ENCODE peak calls at places on chromosomes 11 and 22, in five cellular contexts. One of them, this sample, is unnamed.

GRCh38 chr11:10655227-10655626 is 38.3 kb downstream of the IRAG1 start:
- ATAC-seq in GM12878: no peak
- ATAC-seq in mucosa of descending colon: no peak
- ATAC-seq in effector memory CD8-positive, alpha-beta T cell: no peak
- ATAC-seq in heart right ventricle: no peak
- ATAC-seq in this sample: no peak

GRCh38 chr11:3880724-3881123 is 25.3 kb downstream of the STIM1 start:
- ATAC-seq in mucosa of descending colon: peak; percentile 42
- ATAC-seq in effector memory CD8-positive, alpha-beta T cell: no peak
- ATAC-seq in GM12878: peak; percentile 70
- ATAC-seq in heart right ventricle: peak; percentile 60
- ATAC-seq in this sample: no peak

GRCh38 chr11:61833926-61834277 is 5.8 kb downstream of the FADS2 start:
- ATAC-seq in heart right ventricle: no peak
- ATAC-seq in effector memory CD8-positive, alpha-beta T cell: no peak
- ATAC-seq in mucosa of descending colon: no peak
- ATAC-seq in GM12878: no peak
- ATAC-seq in this sample: no peak

GRCh38 chr11:15186146-15186545 is 71.4 kb downstream of the INSC start:
- ATAC-seq in mucosa of descending colon: no peak
- ATAC-seq in heart right ventricle: no peak
- ATAC-seq in GM12878: no peak
- ATAC-seq in effector memory CD8-positive, alpha-beta T cell: no peak
- ATAC-seq in this sample: no peak

GRCh38 chr22:42560781-42561180 is 7.0 kb downstream of the SERHL2 start:
- ATAC-seq in heart right ventricle: no peak
- ATAC-seq in mucosa of descending colon: peak; percentile 14
- ATAC-seq in effector memory CD8-positive, alpha-beta T cell: peak; percentile 31
- ATAC-seq in GM12878: peak; percentile 65
- ATAC-seq in this sample: no peak

GRCh38 chr22:19761500-19762314 is 1.1 kb downstream of the TBX1 start:
- ATAC-seq in effector memory CD8-positive, alpha-beta T cell: no peak
- ATAC-seq in GM12878: no peak
- ATAC-seq in mucosa of descending colon: no peak
- ATAC-seq in heart right ventricle: no peak
- ATAC-seq in this sample: no peak

GRCh38 chr11:66322732-66323427 is 6.0 kb upstream of the CD248 start:
- ATAC-seq in GM12878: no peak
- ATAC-seq in effector memory CD8-positive, alpha-beta T cell: no peak
- ATAC-seq in heart right ventricle: peak; percentile 66
- ATAC-seq in mucosa of descending colon: peak; percentile 6
- ATAC-seq in this sample: peak; percentile 78

GRCh38 chr11:65440831-65441499 is 18.4 kb downstream of the NEAT1 start:
- ATAC-seq in effector memory CD8-positive, alpha-beta T cell: no peak
- ATAC-seq in GM12878: peak; percentile 69
- ATAC-seq in heart right ventricle: no peak
- ATAC-seq in mucosa of descending colon: peak; percentile 1
- ATAC-seq in this sample: no peak

GRCh38 chr22:39685336-39686177 is 115.0 kb downstream of the CACNA1I start:
- ATAC-seq in effector memory CD8-positive, alpha-beta T cell: no peak
- ATAC-seq in heart right ventricle: no peak
- ATAC-seq in GM12878: no peak
- ATAC-seq in mucosa of descending colon: no peak
- ATAC-seq in this sample: no peak

GRCh38 chr11:34493926-34494595 is 19.5 kb downstream of the ELF5 start:
- ATAC-seq in mucosa of descending colon: no peak
- ATAC-seq in GM12878: no peak
- ATAC-seq in heart right ventricle: no peak
- ATAC-seq in effector memory CD8-positive, alpha-beta T cell: no peak
- ATAC-seq in this sample: no peak

GRCh38 chr11:33920838-33921613 is 29.1 kb upstream of the LMO2 start:
- ATAC-seq in GM12878: peak; percentile 97
- ATAC-seq in effector memory CD8-positive, alpha-beta T cell: peak; percentile 40
- ATAC-seq in heart right ventricle: no peak
- ATAC-seq in mucosa of descending colon: no peak
- ATAC-seq in this sample: no peak

GRCh38 chr22:41175546-41175945 is 29.6 kb upstream of the L3MBTL2 start:
- ATAC-seq in effector memory CD8-positive, alpha-beta T cell: no peak
- ATAC-seq in mucosa of descending colon: no peak
- ATAC-seq in GM12878: no peak
- ATAC-seq in heart right ventricle: no peak
- ATAC-seq in this sample: no peak

GRCh38 chr22:27213766-27214581 is 556.6 kb downstream of the MIAT start:
- ATAC-seq in heart right ventricle: peak; percentile 68
- ATAC-seq in effector memory CD8-positive, alpha-beta T cell: no peak
- ATAC-seq in mucosa of descending colon: no peak
- ATAC-seq in GM12878: no peak
- ATAC-seq in this sample: peak; percentile 67

GRCh38 chr11:65802841-65803240 is 16.0 kb downstream of the OVOL1 start:
- ATAC-seq in effector memory CD8-positive, alpha-beta T cell: no peak
- ATAC-seq in GM12878: peak; percentile 99
- ATAC-seq in mucosa of descending colon: no peak
- ATAC-seq in heart right ventricle: no peak
- ATAC-seq in this sample: no peak

GRCh38 chr11:27075192-27075591 is 34.6 kb downstream of the BBOX1 start:
- ATAC-seq in heart right ventricle: no peak
- ATAC-seq in effector memory CD8-positive, alpha-beta T cell: no peak
- ATAC-seq in GM12878: no peak
- ATAC-seq in mucosa of descending colon: no peak
- ATAC-seq in this sample: no peak

GRCh38 chr11:44601471-44602370 is 36.3 kb downstream of the CD82 start:
- ATAC-seq in GM12878: peak; percentile 59
- ATAC-seq in heart right ventricle: peak; percentile 25
- ATAC-seq in effector memory CD8-positive, alpha-beta T cell: no peak
- ATAC-seq in mucosa of descending colon: peak; percentile 73
- ATAC-seq in this sample: no peak

GRCh38 chr11:96307748-96308133 is 35.3 kb downstream of the MAML2 start:
- ATAC-seq in mucosa of descending colon: peak; percentile 77
- ATAC-seq in effector memory CD8-positive, alpha-beta T cell: no peak
- ATAC-seq in heart right ventricle: peak; percentile 49
- ATAC-seq in GM12878: no peak
- ATAC-seq in this sample: no peak

GRCh38 chr22:23389271-23390071 is 190.6 kb downstream of the IGLL1 start:
- ATAC-seq in mucosa of descending colon: no peak
- ATAC-seq in heart right ventricle: no peak
- ATAC-seq in GM12878: no peak
- ATAC-seq in effector memory CD8-positive, alpha-beta T cell: no peak
- ATAC-seq in this sample: no peak

GRCh38 chr11:102144357-102145342 is 34.4 kb downstream of the YAP1 start:
- ATAC-seq in mucosa of descending colon: peak; percentile 63
- ATAC-seq in effector memory CD8-positive, alpha-beta T cell: no peak
- ATAC-seq in heart right ventricle: peak; percentile 82
- ATAC-seq in GM12878: no peak
- ATAC-seq in this sample: peak; percentile 60

GRCh38 chr11:96199563-96200025 is 143.4 kb downstream of the MAML2 start:
- ATAC-seq in effector memory CD8-positive, alpha-beta T cell: peak; percentile 94
- ATAC-seq in mucosa of descending colon: no peak
- ATAC-seq in GM12878: no peak
- ATAC-seq in heart right ventricle: peak; percentile 56
- ATAC-seq in this sample: no peak

GRCh38 chr22:37733625-37734401 is 37.0 kb downstream of the TRIOBP start:
- ATAC-seq in mucosa of descending colon: peak; percentile 5
- ATAC-seq in heart right ventricle: no peak
- ATAC-seq in effector memory CD8-positive, alpha-beta T cell: no peak
- ATAC-seq in GM12878: no peak
- ATAC-seq in this sample: no peak

GRCh38 chr11:45285931-45286632 is at the start of gene SYT13:
- ATAC-seq in mucosa of descending colon: peak; percentile 96
- ATAC-seq in GM12878: no peak
- ATAC-seq in heart right ventricle: peak; percentile 88
- ATAC-seq in effector memory CD8-positive, alpha-beta T cell: no peak
- ATAC-seq in this sample: no peak

GRCh38 chr11:119352857-119353260 is 6.4 kb upstream of the MFRP start:
- ATAC-seq in effector memory CD8-positive, alpha-beta T cell: no peak
- ATAC-seq in heart right ventricle: peak; percentile 59
- ATAC-seq in GM12878: no peak
- ATAC-seq in mucosa of descending colon: peak; percentile 57
- ATAC-seq in this sample: peak; percentile 23

GRCh38 chr11:32056445-32056844 is 34.4 kb upstream of the RCN1 start:
- ATAC-seq in GM12878: no peak
- ATAC-seq in mucosa of descending colon: no peak
- ATAC-seq in effector memory CD8-positive, alpha-beta T cell: no peak
- ATAC-seq in heart right ventricle: no peak
- ATAC-seq in this sample: no peak

GRCh38 chr11:10770626-10771254 is 19.7 kb downstream of the CTR9 start:
- ATAC-seq in mucosa of descending colon: peak; percentile 59
- ATAC-seq in GM12878: peak; percentile 84
- ATAC-seq in heart right ventricle: peak; percentile 67
- ATAC-seq in effector memory CD8-positive, alpha-beta T cell: no peak
- ATAC-seq in this sample: no peak

This sample was measured in gastroesophageal sphincter.